ENCODE peak calls at places on chromosome 7, in five cellular contexts. F is GM23248, D is neural progenitor cell, G is mammary epithelial cell, S is mesendoderm. V is an unnamed sample. For H3K79me2, the result is how much of the 10 kb centered on the place peaks cover.

GRCh38 chr7:104442461-104442860 is 114.1 kb downstream of the LHFPL3 start:
- DNase-seq in F (no peak), D (no peak), G (no peak), S (no peak), V (no peak)

GRCh38 chr7:148982596-148983219 is 45.6 kb downstream of the PDIA4 start:
- DNase-seq in F (peak), D (peak), G (peak), S (peak), V (peak)

GRCh38 chr7:36001546-36001945 is 151.5 kb upstream of the EEPD1 start:
- DNase-seq in F (no peak), D (no peak), G (no peak), S (no peak), V (peak)

GRCh38 chr7:127582361-127582760 is 3.0 kb downstream of the GCC1 start:
- DNase-seq in F (no peak), D (no peak), G (no peak), S (no peak), V (peak)

GRCh38 chr7:38382627-38383026 is 109.2 kb upstream of the TARP start:
- DNase-seq in F (peak), D (no peak), G (peak), S (no peak), V (no peak)

GRCh38 chr7:159321278-159321677 is 176.6 kb upstream of the VIPR2 start:
- DNase-seq in F (no peak), D (no peak), G (no peak), S (no peak), V (no peak)

GRCh38 chr7:112103246-112103645 is 103.0 kb downstream of the DOCK4 start:
- DNase-seq in F (no peak), D (no peak), G (peak), S (peak), V (peak)

GRCh38 chr7:45589061-45589460 is 14.9 kb downstream of the ADCY1 start:
- DNase-seq in F (no peak), D (no peak), G (no peak), S (no peak), V (no peak)

GRCh38 chr7:630111-630511 is 96.4 kb upstream of the DNAAF5 start:
- DNase-seq in F (no peak), D (no peak), G (no peak), S (no peak), V (no peak)

GRCh38 chr7:139777948-139778841 is at the start of gene HIPK2:
- DNase-seq in F (peak), D (peak), G (peak), S (peak), V (peak)

GRCh38 chr7:108239501-108240225 is 109.5 kb upstream of the LAMB4 start:
- DNase-seq in F (no peak), D (peak), G (no peak), S (no peak), V (no peak)

GRCh38 chr7:131880078-131880477 is 323.6 kb upstream of the PODXL start:
- DNase-seq in F (no peak), D (no peak), G (no peak), S (no peak), V (no peak)

GRCh38 chr7:93146036-93146435 is 2.1 kb downstream of the SAMD9L start:
- DNase-seq in F (no peak), D (peak), G (no peak), S (no peak), V (no peak)

GRCh38 chr7:115037128-115037802 is 115.4 kb downstream of the MDFIC start:
- DNase-seq in F (no peak), D (no peak), G (no peak), S (peak), V (peak)

GRCh38 chr7:23072043-23072442 is 33.5 kb upstream of the KLHL7 start:
- DNase-seq in F (peak), D (no peak), G (no peak), S (peak), V (peak)

GRCh38 chr7:48074231-48074654 is 14.8 kb upstream of the UPP1 start:
- DNase-seq in F (peak), D (no peak), G (peak), S (no peak), V (no peak)

GRCh38 chr7:139600306-139600705 is 76.8 kb downstream of the CLEC2L start:
- DNase-seq in F (no peak), D (no peak), G (no peak), S (peak), V (no peak)

GRCh38 chr7:39386718-39387117 is 179.5 kb upstream of the YAE1 start:
- DNase-seq in F (no peak), D (no peak), G (no peak), S (peak), V (no peak)

DNA sequence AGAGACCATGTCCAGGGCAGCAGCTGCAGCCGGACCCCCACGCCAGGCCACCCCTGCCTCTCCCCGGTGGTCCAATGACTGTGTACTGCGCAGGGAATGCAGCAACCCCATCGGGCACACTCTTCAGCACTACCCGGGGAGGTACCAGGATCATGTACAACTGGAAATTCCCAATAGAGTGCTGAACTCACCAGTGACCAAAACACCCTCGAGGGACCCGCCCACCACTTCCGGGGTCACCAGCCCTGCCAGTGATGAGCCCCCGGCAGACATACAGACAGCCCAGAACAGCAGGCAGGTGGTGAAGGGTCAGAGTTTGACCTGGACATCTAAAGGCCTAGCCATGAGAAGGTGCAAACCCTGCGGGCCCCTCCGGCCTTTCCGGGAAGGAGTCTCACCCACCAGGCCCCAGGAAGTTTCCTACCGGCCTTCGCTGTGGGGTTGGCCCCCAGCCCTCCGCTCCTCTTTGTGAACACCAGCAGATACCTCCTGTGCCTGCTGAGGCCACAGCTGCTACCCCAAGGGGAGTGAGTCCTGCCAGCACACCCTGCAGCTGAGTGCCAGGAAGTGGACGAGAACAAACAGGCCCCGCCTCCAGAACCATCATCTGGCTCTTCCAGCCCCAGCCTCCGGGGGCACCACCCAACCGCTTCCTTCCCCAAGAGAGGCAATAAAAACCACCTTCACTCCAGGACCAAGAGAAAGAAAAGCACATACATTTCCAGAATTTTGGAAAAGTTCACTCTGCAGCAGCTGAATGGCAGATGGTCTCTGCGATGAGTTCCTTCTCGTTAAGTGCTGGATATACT is 5.0 kb upstream of the ANKRD61 start:
- DNase-seq in F (peak), D (peak), G (peak), S (peak), V (peak)
- H3K9ac ChIP-seq in F (no peak), D (no peak), G (no peak), S (no peak), V (no peak)

DNA sequence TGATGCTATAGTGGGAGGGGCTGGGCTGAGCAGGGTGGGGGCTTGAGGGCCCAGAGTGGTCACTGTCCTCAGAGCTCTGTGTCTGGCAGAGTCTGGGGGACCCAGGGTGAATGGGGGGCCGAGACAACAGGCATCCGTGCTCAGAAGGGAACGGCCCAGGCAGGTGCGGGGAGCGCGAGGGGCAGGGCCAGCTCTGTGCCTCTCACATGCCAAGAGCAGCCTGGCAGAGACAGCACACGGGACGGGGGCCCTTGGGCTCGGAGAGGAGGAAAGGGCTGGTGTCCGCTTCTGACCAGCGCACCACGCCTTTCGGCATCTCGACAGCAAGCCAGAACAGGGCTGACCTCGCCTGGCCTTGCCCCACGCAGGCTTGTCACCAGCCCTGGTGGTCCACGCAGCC is 13.4 kb downstream of the AMZ1 start:
- DNase-seq in F (no peak), D (no peak), G (no peak), S (no peak), V (no peak)
- H3K4me3 ChIP-seq in F (no peak), D (no peak), G (no peak), S (no peak), V (no peak)

DNA sequence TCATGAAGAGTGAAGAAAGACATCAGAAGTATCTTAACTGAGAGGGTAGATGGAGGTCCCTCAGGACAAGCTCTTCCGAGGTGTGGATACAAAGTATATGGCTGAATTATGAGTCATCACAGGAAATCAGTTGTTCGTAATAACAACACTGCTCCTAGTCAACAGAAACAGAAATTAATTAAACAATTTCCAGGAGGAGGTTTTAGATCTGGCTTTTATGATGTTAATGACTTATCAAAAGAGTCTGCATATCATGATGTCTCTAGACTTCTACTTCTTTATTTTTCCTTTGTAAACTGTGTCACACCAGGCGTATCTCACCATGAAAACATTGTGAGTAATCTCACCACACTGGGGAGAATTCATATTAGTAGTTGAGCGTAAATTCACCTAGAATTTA is 31.2 kb downstream of the OSBPL3 start:
- DNase-seq in F (peak), D (no peak), G (no peak), S (no peak), V (no peak)
- H3K79me2 ChIP-seq in F (half or more), D (under half), G (half or more), S (under half), V (half or more)

DNA sequence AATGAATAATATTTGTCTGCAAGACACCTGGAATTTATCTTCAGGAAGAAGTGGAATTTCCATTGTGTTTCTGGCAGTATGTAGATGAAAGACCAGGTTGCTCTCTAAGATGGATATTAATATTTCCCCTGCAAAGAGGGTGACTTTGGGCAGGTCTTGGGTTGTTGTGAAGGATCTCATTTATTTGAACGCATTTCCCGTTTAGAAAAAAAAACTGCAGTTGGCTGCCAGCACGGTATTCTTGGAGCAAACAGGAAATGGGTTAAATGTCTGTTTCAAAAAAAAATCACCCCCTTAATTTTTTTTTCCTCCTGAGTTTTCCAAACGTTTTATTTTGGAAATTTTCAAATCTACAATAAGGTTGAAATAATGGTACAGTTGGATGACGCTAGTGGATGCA is 11.5 kb downstream of the EIF4H start:
- DNase-seq in F (no peak), D (no peak), G (no peak), S (no peak), V (no peak)
- H3K9ac ChIP-seq in F (no peak), D (no peak), G (no peak), S (no peak), V (no peak)